ENCODE peak calls at places on chromosomes 7 and 10, in nine cellular contexts. U is astrocyte of the cerebellum, T is PC-3, I is cardiac fibroblast, E is neural crest cell, G is epithelial cell of esophagus, Q is GM23338, M is AG04450, C is breast epithelium. H is an unnamed sample.

GRCh38 chr10:108904163-108904878 is 1019.0 kb downstream of the XPNPEP1 start:
- DNase-seq in Q (no peak), M (no peak), G (no peak), I (peak; percentile 8), U (peak; percentile 16), C (no peak), E (no peak), T (peak; percentile 25), H (no peak)

GRCh38 chr10:79129361-79129997 is 60.7 kb downstream of the ZMIZ1 start:
- DNase-seq in E (peak; percentile 70), C (no peak), Q (peak; percentile 91), M (no peak), G (no peak), T (peak; percentile 71), I (peak; percentile 54), U (no peak), H (no peak)

GRCh38 chr10:44416976-44417375 is 32.1 kb upstream of the CXCL12 start:
- DNase-seq in E (no peak), Q (no peak), T (no peak), U (no peak), G (no peak), M (no peak), C (no peak), I (no peak), H (no peak)

GRCh38 chr7:35366167-35367155 is 112.6 kb upstream of the TBX20 start:
- DNase-seq in C (no peak), E (no peak), G (no peak), U (no peak), Q (peak; percentile 71), I (no peak), M (no peak), T (no peak), H (no peak)

GRCh38 chr7:95772771-95773581 is 622 bp downstream of the DYNC1I1 start:
- DNase-seq in T (peak; percentile 57), M (no peak), I (peak; percentile 31), Q (peak; percentile 54), U (no peak), G (peak; percentile 16), E (no peak), C (no peak), H (no peak)

GRCh38 chr10:113132651-113133088 is 182.6 kb downstream of the TCF7L2 start:
- DNase-seq in Q (peak; percentile 65), E (peak; percentile 31), M (no peak), G (no peak), T (no peak), U (no peak), I (peak; percentile 48), C (no peak), H (no peak)

GRCh38 chr7:85806321-85806720 is 619.5 kb upstream of the SEMA3D start:
- DNase-seq in C (no peak), M (no peak), Q (peak; percentile 61), E (no peak), U (no peak), I (no peak), T (peak; percentile 13), G (no peak), H (no peak)

GRCh38 chr7:82270909-82271308 is 172.7 kb downstream of the CACNA2D1 start:
- DNase-seq in U (no peak), I (no peak), C (no peak), T (no peak), G (no peak), Q (no peak), M (no peak), E (no peak), H (no peak)

GRCh38 chr7:148442933-148443332 is 147.6 kb upstream of the C7orf33 start:
- DNase-seq in M (no peak), U (no peak), Q (no peak), E (no peak), T (no peak), G (no peak), I (no peak), C (no peak), H (no peak)

GRCh38 chr7:73682745-73683055 is 553 bp downstream of the DNAJC30 start:
- DNase-seq in I (no peak), Q (no peak), G (no peak), T (no peak), U (no peak), E (no peak), C (no peak), M (no peak), H (no peak)

GRCh38 chr7:99729501-99730261 is 5.3 kb downstream of the CYP3A7 start:
- DNase-seq in C (no peak), U (no peak), G (peak; percentile 92), M (no peak), E (no peak), T (peak; percentile 68), I (no peak), Q (no peak), H (no peak)

DNA sequence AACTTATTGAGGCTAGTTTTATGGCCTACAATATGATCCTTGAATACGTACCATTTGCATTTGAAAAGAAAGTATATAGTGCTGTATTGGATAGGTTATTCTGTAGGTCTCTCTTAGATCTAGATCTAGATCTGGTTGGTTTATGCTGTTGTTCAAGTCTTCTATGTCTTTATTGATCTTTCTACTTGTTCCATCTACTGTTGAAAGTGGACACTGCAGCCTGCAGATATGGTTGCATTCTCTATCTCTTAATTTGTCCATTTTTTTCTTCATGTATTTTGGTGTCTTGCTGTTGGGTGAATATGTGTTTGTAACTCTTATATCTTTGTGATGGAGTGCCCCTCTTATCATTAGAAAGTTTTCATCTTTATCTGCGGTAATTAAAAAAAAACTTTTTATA is 139.4 kb upstream of the PCDH15 start:
- DNase-seq in T (peak; percentile 17), U (no peak), C (no peak), G (no peak), M (no peak), E (no peak), Q (no peak), I (no peak), H (no peak)
- TF ChIP-seq CTCF in T (peak; percentile 54), U (peak; percentile 17), C (no peak), G (no peak), M (no peak), E (peak; percentile 19), Q (no peak), I (no peak), H (no peak)

GRCh38 chr7:5204546-5204945 is 14.5 kb downstream of the WIPI2 start:
- DNase-seq in T (no peak), C (no peak), E (no peak), U (no peak), Q (no peak), M (no peak), I (no peak), G (no peak), H (no peak)

GRCh38 chr7:5203138-5203537 is 13.1 kb downstream of the WIPI2 start:
- DNase-seq in C (no peak), T (no peak), E (no peak), Q (no peak), U (no peak), I (no peak), M (no peak), G (no peak), H (no peak)

GRCh38 chr7:5206686-5207085 is 16.7 kb downstream of the WIPI2 start:
- DNase-seq in U (no peak), Q (no peak), T (no peak), G (no peak), I (no peak), E (no peak), M (no peak), C (no peak), H (no peak)

GRCh38 chr7:5210751-5211338 is 20.8 kb downstream of the WIPI2 start:
- DNase-seq in E (no peak), Q (no peak), I (no peak), T (no peak), M (no peak), U (no peak), G (no peak), C (no peak), H (no peak)

DNA sequence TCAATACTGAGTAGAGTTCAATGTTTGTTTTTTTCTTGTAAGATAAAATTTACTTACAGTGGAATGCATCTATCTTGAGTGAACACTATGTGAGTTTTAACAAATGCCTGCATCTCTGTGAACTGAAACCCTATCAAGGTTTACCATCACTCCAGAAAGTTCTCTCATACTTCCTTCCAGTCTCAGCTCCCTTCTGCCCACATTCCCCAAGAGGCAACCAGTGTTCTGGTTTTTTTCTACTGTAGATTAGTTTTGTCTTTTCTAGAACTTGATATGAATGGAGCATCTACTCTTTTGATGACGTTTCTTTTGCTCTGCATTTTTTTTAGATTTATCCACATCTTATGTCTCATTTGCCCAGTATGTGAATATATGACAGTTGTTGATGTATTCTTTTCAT is 17.1 kb downstream of the WIPI2 start:
- DNase-seq in E (no peak), U (no peak), M (no peak), Q (no peak), T (no peak), I (peak; percentile 19), G (no peak), C (no peak), H (no peak)
- TF ChIP-seq CTCF in E (no peak), U (no peak), M (no peak), Q (no peak), T (no peak), I (no peak), G (no peak), C (no peak), H (no peak)

DNA sequence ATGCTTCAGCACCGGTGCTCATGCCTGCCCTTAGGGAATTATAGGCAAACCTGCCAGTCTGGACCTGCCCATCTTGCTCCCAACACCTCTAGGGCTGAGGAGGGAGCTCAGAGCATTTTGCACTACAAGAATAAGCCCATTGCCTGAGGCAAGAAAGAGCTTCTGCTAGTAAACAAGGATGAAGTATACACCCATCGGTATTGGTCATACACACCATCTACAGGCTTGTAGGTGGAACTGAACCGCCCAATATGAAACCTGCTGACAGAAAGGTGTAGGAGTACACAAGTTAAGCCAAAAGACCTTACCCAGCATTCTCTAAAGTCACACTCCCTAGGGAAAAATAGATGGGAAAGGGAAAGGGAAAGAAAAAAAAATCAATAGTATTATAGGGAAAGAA is 957.0 kb upstream of the LRRTM3 start:
- DNase-seq in G (peak; percentile 4), C (no peak), Q (no peak), E (no peak), M (no peak), U (no peak), T (peak; percentile 50), I (no peak), H (no peak)
- TF ChIP-seq CTCF in G (no peak), C (no peak), Q (peak; percentile 17), E (no peak), M (no peak), U (no peak), T (peak; percentile 54), I (no peak), H (no peak)

DNA sequence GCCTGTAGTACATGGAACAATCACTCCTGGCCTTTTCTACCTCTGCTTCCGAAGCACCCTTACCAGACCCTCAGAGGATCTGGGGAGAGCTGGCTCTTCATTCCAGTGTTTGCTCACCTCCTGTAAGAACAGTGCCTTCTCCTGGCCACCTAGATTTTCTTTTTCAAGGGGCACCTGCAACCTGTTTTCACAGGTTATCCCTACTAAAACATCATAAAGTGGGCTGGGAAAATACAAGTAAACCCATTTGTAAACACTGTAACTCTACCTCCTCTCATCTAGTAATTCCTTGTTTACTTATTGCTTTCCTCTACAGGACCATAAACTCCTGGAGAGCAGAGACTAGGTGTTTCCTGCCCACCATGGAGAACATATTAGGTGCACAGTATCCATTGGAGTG is 1.1 kb downstream of the PIK3AP1 start:
- DNase-seq in Q (no peak), T (no peak), I (no peak), G (no peak), M (no peak), E (no peak), U (no peak), C (no peak), H (no peak)
- TF ChIP-seq CTCF in Q (no peak), T (no peak), I (no peak), G (no peak), M (no peak), E (no peak), U (no peak), C (no peak), H (no peak)

H was measured in activated B cell treated with CpG ODN at 0.5 μM for 24 hours.